ENCODE peak calls at places on chromosome 20, in seven cellular contexts. One of them, this sample, is unnamed.

GRCh38 chr20:23879328-23879798 is at the start of gene CST5:
- DNase-seq in ecto neural progenitor cell: no peak
- DNase-seq in B cell: no peak
- DNase-seq in amniotic epithelial cell: no peak
- DNase-seq in cerebellum: no peak
- DNase-seq in AG04449: no peak
- DNase-seq in psoas muscle: no peak
- DNase-seq in this sample: no peak

GRCh38 chr20:49610701-49611538 is 43.0 kb upstream of the PTGIS start:
- DNase-seq in amniotic epithelial cell: peak
- DNase-seq in ecto neural progenitor cell: peak
- DNase-seq in AG04449: no peak
- DNase-seq in B cell: peak
- DNase-seq in psoas muscle: peak
- DNase-seq in cerebellum: peak
- DNase-seq in this sample: no peak

GRCh38 chr20:63544958-63545516 is 2.5 kb downstream of the SRMS start:
- DNase-seq in cerebellum: no peak
- DNase-seq in amniotic epithelial cell: no peak
- DNase-seq in B cell: no peak
- DNase-seq in AG04449: no peak
- DNase-seq in psoas muscle: no peak
- DNase-seq in ecto neural progenitor cell: no peak
- DNase-seq in this sample: no peak

GRCh38 chr20:63009044-63009961 is 2.5 kb upstream of the BHLHE23 start:
- DNase-seq in amniotic epithelial cell: peak
- DNase-seq in ecto neural progenitor cell: peak
- DNase-seq in B cell: peak
- DNase-seq in psoas muscle: peak
- DNase-seq in cerebellum: peak
- DNase-seq in AG04449: no peak
- DNase-seq in this sample: peak

GRCh38 chr20:61439251-61439650 is 187.2 kb downstream of the CDH4 start:
- DNase-seq in B cell: no peak
- DNase-seq in ecto neural progenitor cell: no peak
- DNase-seq in psoas muscle: no peak
- DNase-seq in AG04449: no peak
- DNase-seq in cerebellum: no peak
- DNase-seq in amniotic epithelial cell: no peak
- DNase-seq in this sample: no peak

GRCh38 chr20:13552061-13552460 is 86.7 kb downstream of the TASP1 start:
- DNase-seq in amniotic epithelial cell: no peak
- DNase-seq in B cell: no peak
- DNase-seq in cerebellum: no peak
- DNase-seq in AG04449: no peak
- DNase-seq in ecto neural progenitor cell: no peak
- DNase-seq in psoas muscle: no peak
- DNase-seq in this sample: no peak

GRCh38 chr20:56257604-56258003 is 9.1 kb downstream of the MC3R start:
- DNase-seq in psoas muscle: no peak
- DNase-seq in AG04449: no peak
- DNase-seq in cerebellum: no peak
- DNase-seq in B cell: no peak
- DNase-seq in ecto neural progenitor cell: no peak
- DNase-seq in amniotic epithelial cell: no peak
- DNase-seq in this sample: no peak

GRCh38 chr20:36320261-36320897 is 14.2 kb downstream of the DLGAP4 start:
- DNase-seq in AG04449: no peak
- DNase-seq in B cell: no peak
- DNase-seq in amniotic epithelial cell: no peak
- DNase-seq in cerebellum: no peak
- DNase-seq in ecto neural progenitor cell: no peak
- DNase-seq in psoas muscle: peak
- DNase-seq in this sample: no peak

GRCh38 chr20:12970372-12970821 is 38.4 kb upstream of the SPTLC3 start:
- DNase-seq in cerebellum: no peak
- DNase-seq in B cell: no peak
- DNase-seq in ecto neural progenitor cell: no peak
- DNase-seq in psoas muscle: no peak
- DNase-seq in AG04449: no peak
- DNase-seq in amniotic epithelial cell: peak
- DNase-seq in this sample: no peak

GRCh38 chr20:3819413-3820047 is 817 bp upstream of the AP5S1 start:
- DNase-seq in psoas muscle: no peak
- DNase-seq in amniotic epithelial cell: no peak
- DNase-seq in B cell: no peak
- DNase-seq in AG04449: no peak
- DNase-seq in cerebellum: no peak
- DNase-seq in ecto neural progenitor cell: no peak
- DNase-seq in this sample: no peak

GRCh38 chr20:21228511-21228910 is 74.6 kb upstream of the XRN2 start:
- DNase-seq in amniotic epithelial cell: no peak
- DNase-seq in ecto neural progenitor cell: no peak
- DNase-seq in B cell: peak
- DNase-seq in cerebellum: no peak
- DNase-seq in AG04449: no peak
- DNase-seq in psoas muscle: no peak
- DNase-seq in this sample: no peak

GRCh38 chr20:62336329-62336728 is 30.8 kb downstream of the LAMA5 start:
- DNase-seq in B cell: no peak
- DNase-seq in cerebellum: no peak
- DNase-seq in ecto neural progenitor cell: no peak
- DNase-seq in psoas muscle: no peak
- DNase-seq in amniotic epithelial cell: no peak
- DNase-seq in AG04449: no peak
- DNase-seq in this sample: no peak

GRCh38 chr20:60214901-60215522 is 256.8 kb downstream of the CDH26 start:
- DNase-seq in ecto neural progenitor cell: no peak
- DNase-seq in psoas muscle: no peak
- DNase-seq in cerebellum: no peak
- DNase-seq in AG04449: no peak
- DNase-seq in B cell: no peak
- DNase-seq in amniotic epithelial cell: peak
- DNase-seq in this sample: no peak

GRCh38 chr20:32285621-32286334 is 8.3 kb downstream of the KIF3B start:
- DNase-seq in cerebellum: no peak
- DNase-seq in B cell: no peak
- DNase-seq in ecto neural progenitor cell: no peak
- DNase-seq in amniotic epithelial cell: peak
- DNase-seq in AG04449: no peak
- DNase-seq in psoas muscle: no peak
- DNase-seq in this sample: no peak

GRCh38 chr20:37259865-37260264 is 1.7 kb downstream of the GHRH start:
- DNase-seq in cerebellum: no peak
- DNase-seq in psoas muscle: no peak
- DNase-seq in amniotic epithelial cell: no peak
- DNase-seq in ecto neural progenitor cell: no peak
- DNase-seq in B cell: no peak
- DNase-seq in AG04449: no peak
- DNase-seq in this sample: no peak

GRCh38 chr20:53364617-53365016 is 229.0 kb downstream of the ZNF217 start:
- DNase-seq in B cell: no peak
- DNase-seq in psoas muscle: no peak
- DNase-seq in AG04449: no peak
- DNase-seq in cerebellum: peak
- DNase-seq in ecto neural progenitor cell: no peak
- DNase-seq in amniotic epithelial cell: no peak
- DNase-seq in this sample: no peak

GRCh38 chr20:58745391-58745790 is 52.8 kb downstream of the NPEPL1 start:
- DNase-seq in ecto neural progenitor cell: no peak
- DNase-seq in B cell: no peak
- DNase-seq in cerebellum: no peak
- DNase-seq in AG04449: no peak
- DNase-seq in psoas muscle: no peak
- DNase-seq in amniotic epithelial cell: no peak
- DNase-seq in this sample: no peak

GRCh38 chr20:64244281-64244805 is 11.2 kb upstream of the PCMTD2 start:
- DNase-seq in cerebellum: no peak
- DNase-seq in ecto neural progenitor cell: peak
- DNase-seq in AG04449: no peak
- DNase-seq in B cell: peak
- DNase-seq in psoas muscle: no peak
- DNase-seq in amniotic epithelial cell: no peak
- DNase-seq in this sample: no peak

GRCh38 chr20:23920936-23921335 is 41.4 kb upstream of the CST5 start:
- DNase-seq in AG04449: no peak
- DNase-seq in B cell: no peak
- DNase-seq in psoas muscle: no peak
- DNase-seq in amniotic epithelial cell: no peak
- DNase-seq in cerebellum: no peak
- DNase-seq in ecto neural progenitor cell: no peak
- DNase-seq in this sample: no peak

GRCh38 chr20:1561350-1561749 is 3.8 kb upstream of the SIRPD start:
- DNase-seq in amniotic epithelial cell: no peak
- DNase-seq in B cell: no peak
- DNase-seq in psoas muscle: no peak
- DNase-seq in cerebellum: no peak
- DNase-seq in AG04449: no peak
- DNase-seq in ecto neural progenitor cell: no peak
- DNase-seq in this sample: no peak

GRCh38 chr20:17557675-17558006 is 12.2 kb upstream of the DSTN start:
- DNase-seq in amniotic epithelial cell: peak
- DNase-seq in AG04449: no peak
- DNase-seq in psoas muscle: no peak
- DNase-seq in ecto neural progenitor cell: no peak
- DNase-seq in cerebellum: no peak
- DNase-seq in B cell: no peak
- DNase-seq in this sample: no peak

GRCh38 chr20:20363449-20364015 is 4.4 kb upstream of the INSM1 start:
- DNase-seq in ecto neural progenitor cell: peak
- DNase-seq in AG04449: no peak
- DNase-seq in B cell: peak
- DNase-seq in cerebellum: no peak
- DNase-seq in psoas muscle: no peak
- DNase-seq in amniotic epithelial cell: no peak
- DNase-seq in this sample: no peak

GRCh38 chr20:25046181-25046641 is 11.7 kb downstream of the ACSS1 start:
- DNase-seq in psoas muscle: peak
- DNase-seq in amniotic epithelial cell: no peak
- DNase-seq in cerebellum: no peak
- DNase-seq in B cell: no peak
- DNase-seq in AG04449: no peak
- DNase-seq in ecto neural progenitor cell: no peak
- DNase-seq in this sample: no peak

GRCh38 chr20:48192109-48192508 is 406.8 kb upstream of the SULF2 start:
- DNase-seq in psoas muscle: no peak
- DNase-seq in amniotic epithelial cell: no peak
- DNase-seq in AG04449: no peak
- DNase-seq in ecto neural progenitor cell: no peak
- DNase-seq in B cell: no peak
- DNase-seq in cerebellum: no peak
- DNase-seq in this sample: no peak

GRCh38 chr20:8095648-8096572 is 36.2 kb upstream of the PLCB1 start:
- DNase-seq in psoas muscle: no peak
- DNase-seq in ecto neural progenitor cell: no peak
- DNase-seq in amniotic epithelial cell: peak
- DNase-seq in cerebellum: no peak
- DNase-seq in B cell: no peak
- DNase-seq in AG04449: no peak
- DNase-seq in this sample: no peak

GRCh38 chr20:57514273-57514751 is 10.6 kb downstream of the CTCFL start:
- DNase-seq in cerebellum: peak
- DNase-seq in AG04449: peak
- DNase-seq in amniotic epithelial cell: peak
- DNase-seq in psoas muscle: peak
- DNase-seq in ecto neural progenitor cell: peak
- DNase-seq in B cell: peak
- DNase-seq in this sample: no peak

GRCh38 chr20:49615401-49616153 is 47.6 kb upstream of the PTGIS start:
- DNase-seq in amniotic epithelial cell: no peak
- DNase-seq in cerebellum: no peak
- DNase-seq in ecto neural progenitor cell: no peak
- DNase-seq in B cell: no peak
- DNase-seq in psoas muscle: peak
- DNase-seq in AG04449: no peak
- DNase-seq in this sample: no peak

GRCh38 chr20:1800777-1801176 is 94.4 kb upstream of the SIRPA start:
- DNase-seq in ecto neural progenitor cell: peak
- DNase-seq in psoas muscle: no peak
- DNase-seq in B cell: no peak
- DNase-seq in cerebellum: no peak
- DNase-seq in amniotic epithelial cell: peak
- DNase-seq in AG04449: no peak
- DNase-seq in this sample: no peak

GRCh38 chr20:39269031-39269461 is 306.9 kb downstream of the DHX35 start:
- DNase-seq in B cell: peak
- DNase-seq in amniotic epithelial cell: no peak
- DNase-seq in ecto neural progenitor cell: peak
- DNase-seq in cerebellum: peak
- DNase-seq in psoas muscle: peak
- DNase-seq in AG04449: no peak
- DNase-seq in this sample: no peak

GRCh38 chr20:4135385-4136077 is 120.2 kb upstream of the RNF24 start:
- DNase-seq in B cell: no peak
- DNase-seq in psoas muscle: no peak
- DNase-seq in amniotic epithelial cell: peak
- DNase-seq in cerebellum: no peak
- DNase-seq in AG04449: peak
- DNase-seq in ecto neural progenitor cell: no peak
- DNase-seq in this sample: peak

GRCh38 chr20:47681977-47682812 is 103.1 kb downstream of the SULF2 start:
- DNase-seq in amniotic epithelial cell: peak
- DNase-seq in psoas muscle: peak
- DNase-seq in AG04449: no peak
- DNase-seq in cerebellum: no peak
- DNase-seq in ecto neural progenitor cell: no peak
- DNase-seq in B cell: no peak
- DNase-seq in this sample: no peak

GRCh38 chr20:44776977-44777376 is 31.3 kb downstream of the KCNK15 start:
- DNase-seq in cerebellum: no peak
- DNase-seq in AG04449: no peak
- DNase-seq in ecto neural progenitor cell: peak
- DNase-seq in B cell: no peak
- DNase-seq in psoas muscle: no peak
- DNase-seq in amniotic epithelial cell: peak
- DNase-seq in this sample: no peak

GRCh38 chr20:36571564-36572504 is 1.6 kb upstream of the TGIF2 start:
- DNase-seq in B cell: no peak
- DNase-seq in psoas muscle: no peak
- DNase-seq in AG04449: no peak
- DNase-seq in amniotic epithelial cell: no peak
- DNase-seq in cerebellum: no peak
- DNase-seq in ecto neural progenitor cell: peak
- DNase-seq in this sample: no peak

GRCh38 chr20:37346526-37347346 is 796 bp downstream of the SRC start:
- DNase-seq in AG04449: no peak
- DNase-seq in cerebellum: no peak
- DNase-seq in B cell: peak
- DNase-seq in amniotic epithelial cell: no peak
- DNase-seq in psoas muscle: no peak
- DNase-seq in ecto neural progenitor cell: peak
- DNase-seq in this sample: no peak

GRCh38 chr20:63769891-63770474 is 30.4 kb downstream of the SLC2A4RG start:
- DNase-seq in B cell: no peak
- DNase-seq in ecto neural progenitor cell: no peak
- DNase-seq in amniotic epithelial cell: no peak
- DNase-seq in psoas muscle: no peak
- DNase-seq in cerebellum: no peak
- DNase-seq in AG04449: no peak
- DNase-seq in this sample: no peak

GRCh38 chr20:50786703-50787102 is 8.2 kb upstream of the BCAS4 start:
- DNase-seq in psoas muscle: peak
- DNase-seq in AG04449: no peak
- DNase-seq in cerebellum: no peak
- DNase-seq in B cell: no peak
- DNase-seq in amniotic epithelial cell: no peak
- DNase-seq in ecto neural progenitor cell: no peak
- DNase-seq in this sample: no peak

GRCh38 chr20:14055127-14055742 is 59.9 kb downstream of the MACROD2 start:
- DNase-seq in cerebellum: peak
- DNase-seq in ecto neural progenitor cell: no peak
- DNase-seq in B cell: no peak
- DNase-seq in psoas muscle: no peak
- DNase-seq in amniotic epithelial cell: peak
- DNase-seq in AG04449: peak
- DNase-seq in this sample: peak

GRCh38 chr20:35394271-35394670 is 17.5 kb downstream of the UQCC1 start:
- DNase-seq in ecto neural progenitor cell: no peak
- DNase-seq in amniotic epithelial cell: no peak
- DNase-seq in psoas muscle: no peak
- DNase-seq in AG04449: no peak
- DNase-seq in cerebellum: no peak
- DNase-seq in B cell: no peak
- DNase-seq in this sample: no peak

This sample was measured in non-pigmented ciliary epithelial cell.